ENCODE peak calls at places on chromosomes 1 and 21, in six cellular contexts. Y, U, N, Q, Z and T are unnamed samples.

GRCh38 chr21:30227128-30227527 is 11.2 kb upstream of the CLDN8 start:
- DNase-seq in Y (no peak), U (no peak), N (no peak), Q (no peak), Z (no peak), T (no peak)

GRCh38 chr1:202662081-202662480 is 48.2 kb downstream of the SYT2 start:
- DNase-seq in Y (no peak), U (no peak), N (no peak), Q (no peak), Z (no peak), T (no peak)

GRCh38 chr21:44365251-44365966 is 12.0 kb downstream of the TRPM2 start:
- DNase-seq in Y (no peak), U (no peak), N (peak), Q (no peak), Z (no peak), T (no peak)

GRCh38 chr1:179310721-179311120 is 17.1 kb downstream of the SOAT1 start:
- DNase-seq in Y (no peak), U (no peak), N (no peak), Q (no peak), Z (no peak), T (peak)

GRCh38 chr21:42561742-42562141 is 48.1 kb downstream of the SLC37A1 start:
- DNase-seq in Y (no peak), U (no peak), N (peak), Q (peak), Z (no peak), T (no peak)

GRCh38 chr1:224696891-224697765 is 81.0 kb downstream of the CNIH3 start:
- DNase-seq in Y (peak), U (peak), N (no peak), Q (no peak), Z (no peak), T (peak)

GRCh38 chr1:150507912-150508864 is at the start of gene ECM1:
- DNase-seq in Y (peak), U (no peak), N (peak), Q (no peak), Z (peak), T (peak)

GRCh38 chr1:85654066-85654782 is 54.0 kb downstream of the ZNHIT6 start:
- DNase-seq in Y (no peak), U (no peak), N (no peak), Q (no peak), Z (no peak), T (peak)

GRCh38 chr1:231162970-231163830 is 1.3 kb downstream of the TRIM67 start:
- DNase-seq in Y (no peak), U (no peak), N (no peak), Q (no peak), Z (no peak), T (no peak)

GRCh38 chr21:22278366-22278765 is 1280.2 kb downstream of the NCAM2 start:
- DNase-seq in Y (no peak), U (no peak), N (no peak), Q (no peak), Z (no peak), T (no peak)

GRCh38 chr1:71093938-71094337 is 13.1 kb upstream of the ZRANB2 start:
- DNase-seq in Y (no peak), U (no peak), N (no peak), Q (no peak), Z (no peak), T (no peak)

GRCh38 chr1:106717561-106717960 is 338.9 kb upstream of the PRMT6 start:
- DNase-seq in Y (no peak), U (no peak), N (no peak), Q (no peak), Z (no peak), T (no peak)

GRCh38 chr1:86339421-86339820 is 56.7 kb downstream of the ODF2L start:
- DNase-seq in Y (no peak), U (no peak), N (no peak), Q (no peak), Z (no peak), T (no peak)